ENCODE peak calls at places on chromosomes 12 and 14, in nine cellular contexts. Z is NCI-H1105; T is effector CD4-positive, alpha-beta T cell; O is foreskin fibroblast; S is epithelial cell of prostate; I is RCC 7860; Q is MCF 10A; B is K562; M is NCI-H69. W is an unnamed sample.

GRCh38 chr12:69440016-69440415 is 30.2 kb upstream of the FRS2 start:
- DNase-seq in B (no peak), M (no peak), Q (no peak), T (no peak), I (no peak), Z (no peak), O (no peak), S (peak), W (no peak)

GRCh38 chr12:10220398-10221077 is 7.9 kb downstream of the GABARAPL1 start:
- DNase-seq in I (no peak), M (no peak), O (peak), S (no peak), T (no peak), Q (peak), B (no peak), Z (no peak), W (no peak)

GRCh38 chr14:91310620-91311283 is 66.2 kb upstream of the GPR68 start:
- DNase-seq in S (no peak), I (no peak), B (no peak), M (no peak), O (no peak), Q (no peak), Z (no peak), T (peak), W (no peak)

GRCh38 chr12:131795064-131795463 is 33.1 kb upstream of the MMP17 start:
- DNase-seq in Q (no peak), S (no peak), T (no peak), I (no peak), M (peak), Z (no peak), B (no peak), O (no peak), W (no peak)

GRCh38 chr12:31736472-31736871 is 7.7 kb upstream of the AMN1 start:
- DNase-seq in M (peak), T (peak), S (peak), B (no peak), O (peak), Q (no peak), Z (no peak), I (peak), W (no peak)

GRCh38 chr12:43621262-43621661 is 69.3 kb upstream of the ADAMTS20 start:
- DNase-seq in M (no peak), I (no peak), T (no peak), S (no peak), Z (no peak), Q (no peak), B (no peak), O (no peak), W (no peak)

GRCh38 chr12:108618079-108618952 is 15.4 kb downstream of the SELPLG start:
- DNase-seq in S (peak), I (peak), T (peak), B (peak), Q (peak), M (peak), O (peak), Z (peak), W (peak)

GRCh38 chr12:50218386-50218785 is 51.2 kb upstream of the CERS5 start:
- DNase-seq in O (no peak), I (peak), Z (no peak), Q (peak), B (no peak), M (no peak), S (peak), T (no peak), W (no peak)

GRCh38 chr12:51751657-51752056 is 96.9 kb downstream of the FIGNL2 start:
- DNase-seq in S (no peak), O (no peak), Z (no peak), Q (no peak), B (no peak), M (no peak), I (no peak), T (no peak), W (no peak)

GRCh38 chr14:95696741-95697140 is 10.5 kb downstream of the TCL1B start:
- DNase-seq in B (no peak), M (no peak), T (no peak), S (no peak), Z (no peak), I (no peak), Q (no peak), O (no peak), W (no peak)

GRCh38 chr14:49970474-49971147 is 77.7 kb downstream of the ARF6 start:
- DNase-seq in I (no peak), T (no peak), Q (peak), S (no peak), B (peak), O (peak), Z (peak), M (peak), W (no peak)

GRCh38 chr14:51929920-51930682 is 59.2 kb upstream of the RTRAF start:
- DNase-seq in Q (no peak), O (no peak), S (no peak), Z (no peak), I (no peak), B (no peak), M (peak), T (no peak), W (no peak)

GRCh38 chr12:59459966-59460365 is 135.9 kb upstream of the SLC16A7 start:
- DNase-seq in O (peak), Q (no peak), M (no peak), Z (no peak), S (no peak), T (no peak), I (peak), B (no peak), W (no peak)

GRCh38 chr14:69238883-69239282 is 21.1 kb upstream of the GALNT16 start:
- DNase-seq in B (no peak), M (no peak), T (no peak), I (no peak), Z (no peak), O (no peak), Q (no peak), S (no peak), W (no peak)

GRCh38 chr12:130506844-130507243 is 169.2 kb downstream of the PIWIL1 start:
- DNase-seq in M (no peak), I (no peak), Q (no peak), T (no peak), Z (no peak), B (peak), O (no peak), S (no peak), W (no peak)

GRCh38 chr14:87994974-87995373 is 2.0 kb upstream of the GALC start:
- DNase-seq in T (no peak), I (no peak), M (no peak), Z (no peak), B (no peak), O (no peak), Q (no peak), S (no peak), W (no peak)

GRCh38 chr14:40981247-40981646 is 625.4 kb upstream of the LRFN5 start:
- DNase-seq in Z (no peak), I (no peak), B (no peak), O (no peak), Q (peak), M (no peak), T (no peak), S (peak), W (no peak)

GRCh38 chr12:46579474-46579873 is 206.9 kb upstream of the SLC38A2 start:
- DNase-seq in O (no peak), S (no peak), B (no peak), I (no peak), T (no peak), M (peak), Z (no peak), Q (no peak), W (no peak)

GRCh38 chr12:16272222-16272621 is 5.3 kb downstream of the SLC15A5 start:
- DNase-seq in Q (no peak), M (peak), S (peak), Z (no peak), T (no peak), I (no peak), O (no peak), B (no peak), W (no peak)

GRCh38 chr14:35346738-35347322 is 54.6 kb downstream of the PSMA6 start:
- DNase-seq in O (no peak), I (no peak), S (no peak), B (no peak), Q (no peak), Z (no peak), M (no peak), T (no peak), W (no peak)

GRCh38 chr12:51512438-51512837 is 78.6 kb upstream of the SCN8A start:
- DNase-seq in M (no peak), T (no peak), S (no peak), B (no peak), I (no peak), Z (no peak), O (no peak), Q (no peak), W (no peak)

GRCh38 chr14:50035214-50035613 is 81.2 kb downstream of the VCPKMT start:
- DNase-seq in Z (no peak), I (no peak), Q (peak), S (peak), T (no peak), M (no peak), B (no peak), O (no peak), W (no peak)

GRCh38 chr14:101964297-101965144 is at the start of gene DYNC1H1:
- DNase-seq in T (peak), Q (peak), O (peak), I (peak), Z (peak), S (peak), B (peak), M (peak), W (peak)

GRCh38 chr12:6899837-6900519 is 4.6 kb upstream of the LRRC23 start:
- DNase-seq in I (no peak), Z (no peak), M (peak), S (no peak), Q (peak), B (no peak), T (no peak), O (no peak), W (no peak)

GRCh38 chr14:64337901-64338615 is 43.9 kb upstream of the ESR2 start:
- DNase-seq in Z (peak), T (peak), B (peak), O (peak), M (peak), I (peak), Q (peak), S (peak), W (peak)

GRCh38 chr14:85124896-85125295 is 405.0 kb upstream of the FLRT2 start:
- DNase-seq in I (no peak), T (no peak), S (no peak), Q (no peak), M (no peak), Z (no peak), O (no peak), B (no peak), W (no peak)

GRCh38 chr14:103698380-103699260 is 16.6 kb downstream of the XRCC3 start:
- DNase-seq in S (peak), O (no peak), B (no peak), M (peak), I (no peak), Z (no peak), T (no peak), Q (no peak), W (no peak)

GRCh38 chr14:53954551-53955233 is 1.9 kb downstream of the BMP4 start:
- DNase-seq in O (peak), M (peak), B (no peak), S (no peak), I (no peak), Z (no peak), T (no peak), Q (no peak), W (no peak)

GRCh38 chr14:27730204-27730603 is 1036.4 kb upstream of the FOXG1 start:
- DNase-seq in Q (no peak), T (no peak), B (no peak), O (no peak), M (peak), I (no peak), S (no peak), Z (no peak), W (no peak)

GRCh38 chr12:56725723-56726102 is 614 bp upstream of the NACA start:
- DNase-seq in Q (no peak), M (peak), B (no peak), O (no peak), Z (no peak), I (no peak), T (no peak), S (no peak), W (no peak)

GRCh38 chr12:28268830-28269229 is 78.6 kb downstream of the CCDC91 start:
- DNase-seq in S (no peak), T (no peak), Z (no peak), M (no peak), I (no peak), O (no peak), B (no peak), Q (no peak), W (no peak)

GRCh38 chr12:96120359-96121100 is 73.6 kb upstream of the ELK3 start:
- DNase-seq in M (no peak), I (peak), T (no peak), O (no peak), S (no peak), Z (no peak), B (no peak), Q (no peak), W (no peak)

GRCh38 chr12:124835652-124836410 is 27.8 kb downstream of the SCARB1 start:
- DNase-seq in T (no peak), M (no peak), Z (no peak), I (peak), S (no peak), Q (peak), B (no peak), O (peak), W (no peak)

GRCh38 chr12:85835810-85836715 is at the start of gene RASSF9:
- DNase-seq in M (peak), T (no peak), O (peak), B (no peak), I (peak), Q (peak), S (peak), Z (no peak), W (no peak)

W was measured in HFF-Myc.